ENCODE peak calls at places on chromosomes 7 and 10, in four cellular contexts. N is SK-N-SH, I is K562, H is H1. C is an unnamed sample.

GRCh38 chr10:108427081-108427480 is 1262.6 kb upstream of the SORCS1 start:
- DNase-seq in H (no peak), N (peak; percentile 9), I (no peak), C (no peak)

GRCh38 chr7:71739520-71740195 is 607.7 kb downstream of the GALNT17 start:
- DNase-seq in H (peak; percentile 44), I (no peak), N (no peak), C (no peak)

GRCh38 chr10:4266387-4267083 is 481.5 kb upstream of the KLF6 start:
- DNase-seq in I (no peak), N (no peak), H (no peak), C (no peak)

GRCh38 chr7:11620406-11620805 is 211.6 kb downstream of the THSD7A start:
- DNase-seq in H (no peak), I (no peak), N (no peak), C (no peak)

GRCh38 chr10:60932756-60933155 is 11.2 kb downstream of the RHOBTB1 start:
- DNase-seq in H (no peak), I (no peak), N (no peak), C (no peak)

GRCh38 chr7:128103498-128104108 is 72.4 kb upstream of the LRRC4 start:
- DNase-seq in H (no peak), I (no peak), N (peak; percentile 66), C (no peak)

GRCh38 chr7:69105092-69105491 is 493.2 kb upstream of the AUTS2 start:
- DNase-seq in H (no peak), I (no peak), N (no peak), C (no peak)

GRCh38 chr10:95411635-95412034 is 120.8 kb upstream of the PDLIM1 start:
- DNase-seq in N (no peak), H (no peak), I (no peak), C (peak; percentile 52)

GRCh38 chr7:69739182-69739581 is 140.9 kb downstream of the AUTS2 start:
- DNase-seq in H (no peak), N (no peak), I (no peak), C (no peak)

GRCh38 chr10:86020139-86020538 is 346.5 kb downstream of the GRID1 start:
- DNase-seq in I (no peak), N (no peak), H (no peak), C (no peak)

GRCh38 chr7:158369866-158370265 is 217.8 kb downstream of the PTPRN2 start:
- DNase-seq in N (no peak), I (no peak), H (no peak), C (no peak)

GRCh38 chr10:32139223-32140073 is 83.2 kb upstream of the KIF5B start:
- DNase-seq in I (peak; percentile 91), N (peak; percentile 20), H (peak; percentile 87), C (peak; percentile 74)

GRCh38 chr7:22189741-22190140 is 167.2 kb downstream of the RAPGEF5 start:
- DNase-seq in N (no peak), H (no peak), I (no peak), C (no peak)

GRCh38 chr10:47024399-47025252 is 113.4 kb downstream of the PTPN20 start:
- DNase-seq in N (peak; percentile 83), H (peak; percentile 33), I (peak; percentile 70), C (peak; percentile 79)

GRCh38 chr7:121777672-121778071 is 95.3 kb upstream of the PTPRZ1 start:
- DNase-seq in I (no peak), N (no peak), H (no peak), C (no peak)

GRCh38 chr7:12635830-12636229 is 51.6 kb upstream of the ARL4A start:
- DNase-seq in I (no peak), N (no peak), H (no peak), C (no peak)

GRCh38 chr10:78584666-78585065 is 484.1 kb upstream of the ZMIZ1 start:
- DNase-seq in I (no peak), N (no peak), H (no peak), C (no peak)

GRCh38 chr7:48636391-48637015 is 287.8 kb upstream of the CDC14C start:
- DNase-seq in H (no peak), N (no peak), I (no peak), C (peak; percentile 11)

GRCh38 chr10:11073410-11073809 is 55.7 kb downstream of the CELF2 start:
- DNase-seq in H (no peak), N (no peak), I (no peak), C (no peak)

GRCh38 chr10:127046975-127047877 is 142.0 kb downstream of the DOCK1 start:
- DNase-seq in I (no peak), H (no peak), N (no peak), C (no peak)

GRCh38 chr7:116292381-116292780 is 82.0 kb downstream of the TES start:
- DNase-seq in H (no peak), N (no peak), I (no peak), C (no peak)

GRCh38 chr7:46948776-46949175 is 633.1 kb downstream of the TNS3 start:
- DNase-seq in N (no peak), I (no peak), H (no peak), C (no peak)

GRCh38 chr10:97977673-97978072 is 52.7 kb downstream of the CRTAC1 start:
- DNase-seq in N (no peak), I (no peak), H (no peak), C (no peak)

GRCh38 chr7:105664816-105665525 is 83.7 kb upstream of the EFCAB10 start:
- DNase-seq in H (no peak), I (peak; percentile 93), N (peak; percentile 60), C (peak; percentile 56)

GRCh38 chr10:87038286-87038717 is 18.2 kb downstream of the FAM25A start:
- DNase-seq in H (no peak), N (no peak), I (no peak), C (no peak)

GRCh38 chr10:79097021-79097695 is 28.4 kb downstream of the ZMIZ1 start:
- DNase-seq in N (peak; percentile 67), I (peak; percentile 38), H (no peak), C (no peak)

GRCh38 chr10:100007239-100008141 is 2.3 kb downstream of the DNMBP start:
- DNase-seq in N (no peak), I (no peak), H (no peak), C (no peak)

GRCh38 chr10:89426230-89426868 is 12.0 kb downstream of the IFIT5 start:
- DNase-seq in I (peak; percentile 46), H (no peak), N (peak; percentile 53), C (no peak)

GRCh38 chr10:110502851-110503301 is 5.2 kb downstream of the DUSP5 start:
- DNase-seq in H (no peak), N (no peak), I (peak; percentile 47), C (no peak)

GRCh38 chr7:137399827-137400823 is 56.6 kb upstream of the PTN start:
- DNase-seq in N (no peak), H (no peak), I (no peak), C (no peak)

GRCh38 chr7:116097365-116098009 is 66.9 kb upstream of the TFEC start:
- DNase-seq in N (no peak), H (no peak), I (peak; percentile 36), C (no peak)

GRCh38 chr10:115129752-115130151 is 36.6 kb downstream of the ATRNL1 start:
- DNase-seq in I (peak; percentile 8), N (peak; percentile 13), H (no peak), C (no peak)

GRCh38 chr7:149003560-149004305 is 24.6 kb downstream of the PDIA4 start:
- DNase-seq in N (no peak), H (no peak), I (no peak), C (no peak)

GRCh38 chr10:132264306-132264950 is 43.3 kb downstream of the STK32C start:
- DNase-seq in N (no peak), H (no peak), I (no peak), C (no peak)

GRCh38 chr10:27911645-27912044 is 87.2 kb downstream of the ODAD2 start:
- DNase-seq in I (no peak), N (no peak), H (no peak), C (peak; percentile 40)

GRCh38 chr10:59098387-59098786 is 78.1 kb upstream of the PHYHIPL start:
- DNase-seq in I (no peak), H (no peak), N (no peak), C (no peak)

GRCh38 chr10:12533723-12534122 is 184.4 kb downstream of the CAMK1D start:
- DNase-seq in N (no peak), I (no peak), H (no peak), C (no peak)

GRCh38 chr7:39609462-39610149 is 13.8 kb upstream of the RALA start:
- DNase-seq in I (no peak), N (peak; percentile 85), H (no peak), C (peak; percentile 65)

GRCh38 chr10:93096901-93097300 is 23.2 kb downstream of the CYP26A1 start:
- DNase-seq in H (no peak), I (peak; percentile 32), N (no peak), C (no peak)

GRCh38 chr10:93095225-93095624 is 21.5 kb downstream of the CYP26A1 start:
- DNase-seq in I (no peak), H (no peak), N (no peak), C (no peak)

GRCh38 chr10:93097386-93097785 is 23.7 kb downstream of the CYP26A1 start:
- DNase-seq in I (peak; percentile 66), N (no peak), H (no peak), C (no peak)

GRCh38 chr10:93103953-93104352 is 30.3 kb downstream of the CYP26A1 start:
- DNase-seq in H (no peak), I (no peak), N (no peak), C (no peak)

GRCh38 chr10:93098816-93099215 is 25.1 kb downstream of the CYP26A1 start:
- DNase-seq in H (no peak), I (no peak), N (no peak), C (no peak)
- TF ChIP-seq TEAD4 in H (no peak), I (no peak), N (no peak), C (no peak)

GRCh38 chr7:95322874-95323273 is 1.5 kb downstream of the PON1 start:
- DNase-seq in I (no peak), N (peak; percentile 19), H (no peak), C (no peak)

GRCh38 chr7:95322396-95322795 is 1.9 kb downstream of the PON1 start:
- DNase-seq in I (no peak), H (no peak), N (no peak), C (no peak)

GRCh38 chr7:95323410-95324129 is 762 bp downstream of the PON1 start:
- DNase-seq in H (no peak), I (no peak), N (no peak), C (no peak)

GRCh38 chr7:95321720-95322119 is 2.6 kb downstream of the PON1 start:
- DNase-seq in N (no peak), H (no peak), I (no peak), C (no peak)

GRCh38 chr7:95324396-95324795 is at the start of gene PON1:
- DNase-seq in N (peak; percentile 35), I (peak; percentile 4), H (no peak), C (peak; percentile 40)
- TF ChIP-seq TEAD4 in N (no peak), I (no peak), H (no peak), C (no peak)

GRCh38 chr7:122914812-122915211 is 28.6 kb upstream of the CADPS2 start:
- DNase-seq in N (no peak), I (peak; percentile 25), H (no peak), C (no peak)
- TF ChIP-seq TEAD4 in N (no peak), I (no peak), H (no peak), C (no peak)

DNA sequence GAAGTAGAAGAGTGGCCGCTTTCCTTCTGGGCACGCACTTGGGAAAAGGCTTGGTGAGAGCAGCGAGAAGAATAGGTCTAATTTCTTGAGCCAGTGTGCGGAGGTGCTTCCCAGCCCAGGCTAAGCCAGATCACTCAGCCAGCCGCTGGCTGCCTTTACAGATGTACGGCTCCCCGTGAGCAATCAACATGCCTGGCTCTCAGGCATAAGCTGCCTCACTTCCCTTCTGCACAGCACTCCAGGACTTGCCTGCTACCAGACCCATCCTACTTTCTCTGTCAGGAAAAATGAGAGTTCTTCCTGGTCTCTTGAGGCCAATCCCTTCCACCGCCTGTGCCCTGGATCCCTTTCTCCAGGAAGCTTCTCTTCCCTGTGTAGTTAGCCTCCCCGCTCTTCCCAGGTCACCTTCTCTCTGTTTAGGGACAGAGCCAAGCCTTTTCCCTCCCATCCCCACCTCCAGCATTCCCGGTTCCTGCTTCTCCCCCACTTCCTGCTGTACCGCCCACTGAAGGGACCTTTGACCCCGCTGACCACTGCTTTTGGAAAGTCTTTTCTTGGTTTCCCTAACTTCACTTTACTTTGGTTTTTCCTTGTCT is 1.1 kb upstream of the ACTR3C start:
- DNase-seq in N (peak; percentile 52), H (no peak), I (peak; percentile 65), C (no peak)
- TF ChIP-seq TEAD4 in N (no peak), H (no peak), I (no peak), C (no peak)